ENCODE peak calls at places on chromosomes 6 and 20, in eight cellular contexts. One of them, this sample, is unnamed.
A peak's percentile ranks its signal among the peaks of the same experiment; 100 is the strongest.

GRCh38 chr6:108133594-108134179 is 32.1 kb upstream of the NR2E1 start:
- DNase-seq in gastrocnemius medialis: peak; percentile 20
- DNase-seq in BE2C: peak; percentile 82
- DNase-seq in body of pancreas: peak; percentile 88
- DNase-seq in Panc1: no peak
- DNase-seq in DND-41: no peak
- DNase-seq in AG04450: peak; percentile 39
- DNase-seq in IMR-90: peak; percentile 74
- DNase-seq in this sample: peak; percentile 9

GRCh38 chr20:25552977-25553376 is 32.4 kb downstream of the NINL start:
- DNase-seq in body of pancreas: no peak
- DNase-seq in AG04450: no peak
- DNase-seq in Panc1: no peak
- DNase-seq in BE2C: no peak
- DNase-seq in gastrocnemius medialis: no peak
- DNase-seq in DND-41: no peak
- DNase-seq in IMR-90: no peak
- DNase-seq in this sample: no peak

GRCh38 chr6:152952866-152953509 is 29.9 kb downstream of the FBXO5 start:
- DNase-seq in BE2C: peak; percentile 15
- DNase-seq in body of pancreas: no peak
- DNase-seq in gastrocnemius medialis: no peak
- DNase-seq in DND-41: no peak
- DNase-seq in AG04450: no peak
- DNase-seq in Panc1: peak; percentile 27
- DNase-seq in IMR-90: peak; percentile 63
- DNase-seq in this sample: no peak

GRCh38 chr6:133741375-133741861 is 147.5 kb upstream of the TCF21 start:
- DNase-seq in body of pancreas: no peak
- DNase-seq in IMR-90: peak; percentile 13
- DNase-seq in Panc1: no peak
- DNase-seq in DND-41: no peak
- DNase-seq in BE2C: no peak
- DNase-seq in AG04450: no peak
- DNase-seq in gastrocnemius medialis: peak; percentile 31
- DNase-seq in this sample: no peak

GRCh38 chr20:32538526-32538918 is 46.6 kb downstream of the NOL4L start:
- DNase-seq in BE2C: no peak
- DNase-seq in Panc1: no peak
- DNase-seq in IMR-90: no peak
- DNase-seq in gastrocnemius medialis: no peak
- DNase-seq in body of pancreas: no peak
- DNase-seq in AG04450: no peak
- DNase-seq in DND-41: peak; percentile 53
- DNase-seq in this sample: no peak

GRCh38 chr20:5531318-5532081 is 214.7 kb upstream of the PROKR2 start:
- DNase-seq in BE2C: no peak
- DNase-seq in IMR-90: peak; percentile 35
- DNase-seq in Panc1: no peak
- DNase-seq in body of pancreas: no peak
- DNase-seq in DND-41: no peak
- DNase-seq in AG04450: no peak
- DNase-seq in gastrocnemius medialis: no peak
- DNase-seq in this sample: no peak

GRCh38 chr6:131652472-131652871 is 15.4 kb downstream of the ENPP3 start:
- DNase-seq in BE2C: no peak
- DNase-seq in AG04450: no peak
- DNase-seq in DND-41: no peak
- DNase-seq in Panc1: no peak
- DNase-seq in gastrocnemius medialis: no peak
- DNase-seq in IMR-90: peak; percentile 62
- DNase-seq in body of pancreas: no peak
- DNase-seq in this sample: no peak

GRCh38 chr6:158718431-158719126 is 68.7 kb downstream of the SYTL3 start:
- DNase-seq in gastrocnemius medialis: no peak
- DNase-seq in BE2C: no peak
- DNase-seq in IMR-90: no peak
- DNase-seq in Panc1: no peak
- DNase-seq in body of pancreas: peak; percentile 68
- DNase-seq in DND-41: no peak
- DNase-seq in AG04450: no peak
- DNase-seq in this sample: no peak

GRCh38 chr20:14707865-14708574 is 370.6 kb upstream of the FLRT3 start:
- DNase-seq in BE2C: no peak
- DNase-seq in DND-41: no peak
- DNase-seq in body of pancreas: no peak
- DNase-seq in Panc1: no peak
- DNase-seq in IMR-90: no peak
- DNase-seq in gastrocnemius medialis: no peak
- DNase-seq in AG04450: no peak
- DNase-seq in this sample: no peak

GRCh38 chr6:15132854-15133670 is 112.8 kb upstream of the JARID2 start:
- DNase-seq in AG04450: peak; percentile 27
- DNase-seq in IMR-90: peak; percentile 90
- DNase-seq in body of pancreas: no peak
- DNase-seq in Panc1: peak; percentile 75
- DNase-seq in gastrocnemius medialis: no peak
- DNase-seq in BE2C: no peak
- DNase-seq in DND-41: no peak
- DNase-seq in this sample: peak; percentile 31

GRCh38 chr6:52416629-52417151 is 3.5 kb upstream of the EFHC1 start:
- DNase-seq in body of pancreas: peak; percentile 32
- DNase-seq in IMR-90: peak; percentile 73
- DNase-seq in Panc1: no peak
- DNase-seq in AG04450: no peak
- DNase-seq in BE2C: peak; percentile 36
- DNase-seq in gastrocnemius medialis: no peak
- DNase-seq in DND-41: peak; percentile 54
- DNase-seq in this sample: no peak

GRCh38 chr6:56223995-56224394 is 23.4 kb downstream of the COL21A1 start:
- DNase-seq in body of pancreas: no peak
- DNase-seq in Panc1: peak; percentile 88
- DNase-seq in BE2C: no peak
- DNase-seq in IMR-90: peak; percentile 45
- DNase-seq in AG04450: no peak
- DNase-seq in DND-41: no peak
- DNase-seq in gastrocnemius medialis: no peak
- DNase-seq in this sample: peak; percentile 78

GRCh38 chr6:149896491-149896890 is 1.4 kb downstream of the RAET1E start:
- DNase-seq in gastrocnemius medialis: peak; percentile 24
- DNase-seq in DND-41: no peak
- DNase-seq in BE2C: no peak
- DNase-seq in AG04450: no peak
- DNase-seq in Panc1: no peak
- DNase-seq in body of pancreas: no peak
- DNase-seq in IMR-90: peak; percentile 52
- DNase-seq in this sample: no peak

GRCh38 chr6:51077967-51078518 is 259.4 kb downstream of the TFAP2B start:
- DNase-seq in body of pancreas: no peak
- DNase-seq in IMR-90: no peak
- DNase-seq in AG04450: no peak
- DNase-seq in gastrocnemius medialis: no peak
- DNase-seq in BE2C: peak; percentile 48
- DNase-seq in Panc1: no peak
- DNase-seq in DND-41: no peak
- DNase-seq in this sample: no peak

GRCh38 chr6:683742-684440 is 9.0 kb downstream of the EXOC2 start:
- DNase-seq in Panc1: no peak
- DNase-seq in IMR-90: peak; percentile 88
- DNase-seq in AG04450: peak; percentile 79
- DNase-seq in gastrocnemius medialis: no peak
- DNase-seq in DND-41: peak; percentile 60
- DNase-seq in body of pancreas: no peak
- DNase-seq in BE2C: peak; percentile 67
- DNase-seq in this sample: no peak
- H3K4me3 ChIP-seq in Panc1: peak overlapping the region; percentile 46
- H3K4me3 ChIP-seq in IMR-90: peak overlapping the region; percentile 7
- H3K4me3 ChIP-seq in AG04450: peak overlapping the region; percentile 54
- H3K4me3 ChIP-seq in gastrocnemius medialis: peak overlapping the region; percentile 17
- H3K4me3 ChIP-seq in DND-41: no peak overlapping the region
- H3K4me3 ChIP-seq in body of pancreas: no peak overlapping the region
- H3K4me3 ChIP-seq in BE2C: peak overlapping the region; percentile 47
- H3K4me3 ChIP-seq in this sample: peak overlapping the region; percentile 38

GRCh38 chr20:6829510-6830116 is 62.1 kb downstream of the BMP2 start:
- DNase-seq in DND-41: no peak
- DNase-seq in BE2C: no peak
- DNase-seq in body of pancreas: no peak
- DNase-seq in Panc1: no peak
- DNase-seq in AG04450: no peak
- DNase-seq in IMR-90: peak; percentile 1
- DNase-seq in gastrocnemius medialis: no peak
- DNase-seq in this sample: no peak
- TF ChIP-seq CTCF in DND-41: peak; percentile 32
- TF ChIP-seq CTCF in BE2C: peak; percentile 13
- TF ChIP-seq CTCF in body of pancreas: no peak
- TF ChIP-seq CTCF in Panc1: no peak
- TF ChIP-seq CTCF in AG04450: peak; percentile 36
- TF ChIP-seq CTCF in IMR-90: no peak
- TF ChIP-seq CTCF in gastrocnemius medialis: no peak
- TF ChIP-seq CTCF in this sample: no peak

DNA sequence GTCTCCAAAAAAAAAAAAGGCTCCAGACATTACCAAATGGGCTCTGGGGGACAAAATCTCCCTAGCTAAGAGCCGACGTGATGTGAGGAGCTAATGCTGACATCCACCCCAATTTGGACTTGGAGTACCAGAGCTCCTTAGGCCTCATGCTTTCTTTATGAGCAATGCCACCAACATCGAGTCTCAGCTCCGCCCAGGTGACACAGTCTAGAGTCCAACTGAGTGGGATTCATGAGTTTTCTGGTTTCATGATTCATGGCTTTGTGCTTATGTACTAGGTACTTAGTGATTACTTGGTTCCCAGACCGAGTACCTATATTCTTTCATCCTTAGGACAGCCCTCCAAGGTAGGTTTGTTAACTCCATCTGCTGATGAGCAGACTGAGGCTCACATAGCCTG is 4.4 kb downstream of the ANKRD60 start:
- DNase-seq in BE2C: no peak
- DNase-seq in AG04450: no peak
- DNase-seq in IMR-90: no peak
- DNase-seq in Panc1: no peak
- DNase-seq in gastrocnemius medialis: no peak
- DNase-seq in body of pancreas: no peak
- DNase-seq in DND-41: no peak
- DNase-seq in this sample: no peak
- H3K27me3 ChIP-seq in BE2C: peaks cover 5% of the 10 kb centered on the region
- H3K27me3 ChIP-seq in AG04450: peaks cover 53% of the 10 kb centered on the region
- H3K27me3 ChIP-seq in IMR-90: peaks cover 47% of the 10 kb centered on the region
- H3K27me3 ChIP-seq in Panc1: peaks cover 3% of the 10 kb centered on the region
- H3K27me3 ChIP-seq in gastrocnemius medialis: peaks cover 37% of the 10 kb centered on the region
- H3K27me3 ChIP-seq in body of pancreas: peaks cover 21% of the 10 kb centered on the region
- H3K27me3 ChIP-seq in DND-41: peaks cover 34% of the 10 kb centered on the region
- H3K27me3 ChIP-seq in this sample: peaks cover 28% of the 10 kb centered on the region

DNA sequence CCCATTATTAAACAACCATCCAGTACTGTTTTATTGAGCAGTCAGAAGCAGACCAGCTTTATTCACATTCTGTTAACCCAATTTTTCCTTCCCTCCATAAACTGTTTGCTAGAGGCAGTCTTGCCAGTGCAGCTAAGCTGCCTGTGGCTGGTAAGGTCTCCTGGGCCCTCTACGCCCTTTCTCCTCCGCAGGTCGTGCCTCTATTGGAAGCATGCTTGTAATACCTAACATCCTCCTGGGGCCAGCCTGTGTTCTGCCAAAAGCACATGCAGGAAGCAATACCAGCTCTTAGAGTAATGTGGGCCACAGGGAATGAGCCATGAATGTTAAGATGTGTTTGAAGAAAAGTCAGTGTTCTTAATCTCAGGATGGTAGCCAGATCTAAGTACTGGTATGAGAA is 30.9 kb downstream of the LY86 start:
- DNase-seq in BE2C: no peak
- DNase-seq in AG04450: no peak
- DNase-seq in Panc1: no peak
- DNase-seq in body of pancreas: no peak
- DNase-seq in gastrocnemius medialis: no peak
- DNase-seq in IMR-90: no peak
- DNase-seq in DND-41: no peak
- DNase-seq in this sample: no peak
- H3K4me3 ChIP-seq in BE2C: no peak overlapping the region
- H3K4me3 ChIP-seq in AG04450: no peak overlapping the region
- H3K4me3 ChIP-seq in Panc1: no peak overlapping the region
- H3K4me3 ChIP-seq in body of pancreas: no peak overlapping the region
- H3K4me3 ChIP-seq in gastrocnemius medialis: no peak overlapping the region
- H3K4me3 ChIP-seq in IMR-90: no peak overlapping the region
- H3K4me3 ChIP-seq in DND-41: no peak overlapping the region
- H3K4me3 ChIP-seq in this sample: no peak overlapping the region

GRCh38 chr20:57671662-57672061 is 38.2 kb downstream of the PMEPA1 start:
- DNase-seq in DND-41: no peak
- DNase-seq in body of pancreas: no peak
- DNase-seq in AG04450: no peak
- DNase-seq in gastrocnemius medialis: no peak
- DNase-seq in Panc1: no peak
- DNase-seq in IMR-90: no peak
- DNase-seq in BE2C: no peak
- DNase-seq in this sample: no peak
- TF ChIP-seq CTCF in DND-41: no peak
- TF ChIP-seq CTCF in body of pancreas: no peak
- TF ChIP-seq CTCF in AG04450: peak; percentile 14
- TF ChIP-seq CTCF in gastrocnemius medialis: no peak
- TF ChIP-seq CTCF in Panc1: no peak
- TF ChIP-seq CTCF in IMR-90: no peak
- TF ChIP-seq CTCF in BE2C: peak; percentile 32
- TF ChIP-seq CTCF in this sample: peak; percentile 5

This sample was measured in BJ.